ENCODE peak calls at places on chromosomes 7 and 10, in four cellular contexts. One of them, this sample, is unnamed.

GRCh38 chr7:45057853-45058252 is 30.9 kb downstream of the NACAD start:
- DNase-seq in H1: no peak
- DNase-seq in GM12878: no peak
- DNase-seq in K562: no peak
- DNase-seq in this sample: no peak

GRCh38 chr7:129825005-129825553 is 127.7 kb downstream of the UBE2H start:
- DNase-seq in H1: peak
- DNase-seq in GM12878: no peak
- DNase-seq in K562: peak
- DNase-seq in this sample: no peak

GRCh38 chr7:67777119-67777518 is 780.5 kb downstream of the TYW1 start:
- DNase-seq in H1: no peak
- DNase-seq in GM12878: no peak
- DNase-seq in K562: no peak
- DNase-seq in this sample: no peak

GRCh38 chr10:5461201-5461585 is 38.2 kb downstream of the CALML5 start:
- DNase-seq in H1: no peak
- DNase-seq in GM12878: no peak
- DNase-seq in K562: no peak
- DNase-seq in this sample: no peak

GRCh38 chr10:51666476-51666875 is 32.9 kb downstream of the CSTF2T start:
- DNase-seq in H1: no peak
- DNase-seq in GM12878: no peak
- DNase-seq in K562: no peak
- DNase-seq in this sample: no peak

GRCh38 chr7:50399206-50399605 is 50.9 kb downstream of the FIGNL1 start:
- DNase-seq in H1: no peak
- DNase-seq in GM12878: no peak
- DNase-seq in K562: no peak
- DNase-seq in this sample: no peak

GRCh38 chr7:19538036-19538435 is 170.8 kb downstream of the POLR1F start:
- DNase-seq in H1: no peak
- DNase-seq in GM12878: no peak
- DNase-seq in K562: no peak
- DNase-seq in this sample: no peak

GRCh38 chr7:28483112-28483511 is 70.8 kb downstream of the CREB5 start:
- DNase-seq in H1: no peak
- DNase-seq in GM12878: no peak
- DNase-seq in K562: no peak
- DNase-seq in this sample: peak

GRCh38 chr7:145339319-145339718 is 503.5 kb upstream of the TPK1 start:
- DNase-seq in H1: no peak
- DNase-seq in GM12878: no peak
- DNase-seq in K562: no peak
- DNase-seq in this sample: no peak

GRCh38 chr7:157477550-157478212 is 140.9 kb downstream of the DNAJB6 start:
- DNase-seq in H1: peak
- DNase-seq in GM12878: no peak
- DNase-seq in K562: no peak
- DNase-seq in this sample: no peak

GRCh38 chr10:27558612-27559020 is 54.5 kb downstream of the RAB18 start:
- DNase-seq in H1: peak
- DNase-seq in GM12878: no peak
- DNase-seq in K562: peak
- DNase-seq in this sample: peak

GRCh38 chr7:47901542-47901941 is 46.7 kb downstream of the PKD1L1 start:
- DNase-seq in H1: no peak
- DNase-seq in GM12878: no peak
- DNase-seq in K562: no peak
- DNase-seq in this sample: peak

GRCh38 chr7:155788616-155789000 is 23.7 kb downstream of the SHH start:
- DNase-seq in H1: no peak
- DNase-seq in GM12878: no peak
- DNase-seq in K562: no peak
- DNase-seq in this sample: no peak

GRCh38 chr10:71266918-71267442 is 52.1 kb upstream of the SLC29A3 start:
- DNase-seq in H1: no peak
- DNase-seq in GM12878: no peak
- DNase-seq in K562: no peak
- DNase-seq in this sample: peak

GRCh38 chr10:71064413-71065118 is 147.8 kb upstream of the UNC5B start:
- DNase-seq in H1: no peak
- DNase-seq in GM12878: no peak
- DNase-seq in K562: no peak
- DNase-seq in this sample: no peak

GRCh38 chr7:95141755-95142154 is 182.6 kb downstream of the PON1 start:
- DNase-seq in H1: no peak
- DNase-seq in GM12878: no peak
- DNase-seq in K562: no peak
- DNase-seq in this sample: no peak

GRCh38 chr10:132940791-132941465 is 1.4 kb downstream of the CFAP46 start:
- DNase-seq in H1: no peak
- DNase-seq in GM12878: no peak
- DNase-seq in K562: no peak
- DNase-seq in this sample: no peak

GRCh38 chr10:132938472-132939329 is 3.7 kb downstream of the CFAP46 start:
- DNase-seq in H1: peak
- DNase-seq in GM12878: no peak
- DNase-seq in K562: peak
- DNase-seq in this sample: no peak

GRCh38 chr10:132941640-132942051 is 724 bp downstream of the CFAP46 start:
- DNase-seq in H1: no peak
- DNase-seq in GM12878: no peak
- DNase-seq in K562: no peak
- DNase-seq in this sample: no peak

GRCh38 chr10:132939378-132939955 is 2.9 kb downstream of the CFAP46 start:
- DNase-seq in H1: no peak
- DNase-seq in GM12878: no peak
- DNase-seq in K562: no peak
- DNase-seq in this sample: no peak

GRCh38 chr10:132939957-132940790 is 2.2 kb downstream of the CFAP46 start:
- DNase-seq in H1: peak
- DNase-seq in GM12878: no peak
- DNase-seq in K562: peak
- DNase-seq in this sample: peak
- TF ChIP-seq CHD1 in H1: no peak
- TF ChIP-seq CHD1 in GM12878: no peak
- TF ChIP-seq CHD1 in K562: no peak
- TF ChIP-seq CHD1 in this sample: no peak

DNA sequence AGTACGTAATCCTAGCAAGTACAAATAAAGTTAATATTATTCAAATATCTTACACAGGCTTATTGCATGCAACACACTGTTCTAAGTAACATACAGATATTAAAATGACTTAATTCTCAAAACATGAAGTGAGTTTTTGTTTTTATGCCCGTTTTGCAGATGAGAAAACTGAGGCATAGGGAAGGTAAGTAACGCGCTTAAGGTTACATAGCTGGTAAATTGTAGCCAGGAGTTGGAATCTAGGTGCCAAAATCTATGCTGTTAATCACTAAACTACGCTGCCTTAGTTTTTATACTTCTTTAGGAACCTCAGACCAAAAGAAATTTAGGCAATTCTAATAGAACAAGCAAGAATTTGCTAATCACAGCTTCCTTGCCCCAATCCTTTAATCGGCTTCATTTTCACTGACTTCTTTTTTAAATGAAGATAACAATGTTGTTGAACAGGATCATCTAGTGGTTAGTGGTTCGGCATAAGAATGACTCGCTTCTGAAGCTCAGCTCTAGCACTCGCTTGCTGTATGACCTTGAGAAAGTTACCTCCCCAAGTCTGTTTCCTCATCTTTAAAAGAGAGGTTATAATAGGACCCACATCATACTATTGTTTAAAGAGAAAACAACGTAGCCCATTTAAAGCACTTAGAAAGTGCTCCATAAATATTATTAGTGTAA is 1.0 kb upstream of the LRRTM3 start:
- DNase-seq in H1: no peak
- DNase-seq in GM12878: no peak
- DNase-seq in K562: no peak
- DNase-seq in this sample: no peak
- TF ChIP-seq CHD1 in H1: no peak
- TF ChIP-seq CHD1 in GM12878: no peak
- TF ChIP-seq CHD1 in K562: no peak
- TF ChIP-seq CHD1 in this sample: no peak

GRCh38 chr10:60646966-60647796 is 131.1 kb upstream of the CDK1 start:
- DNase-seq in H1: no peak
- DNase-seq in GM12878: peak
- DNase-seq in K562: peak
- DNase-seq in this sample: peak

GRCh38 chr10:60648761-60649160 is 129.5 kb upstream of the CDK1 start:
- DNase-seq in H1: no peak
- DNase-seq in GM12878: no peak
- DNase-seq in K562: no peak
- DNase-seq in this sample: no peak

GRCh38 chr10:60643874-60644273 is 134.4 kb upstream of the CDK1 start:
- DNase-seq in H1: no peak
- DNase-seq in GM12878: no peak
- DNase-seq in K562: no peak
- DNase-seq in this sample: no peak

GRCh38 chr10:60645928-60646433 is 132.3 kb upstream of the CDK1 start:
- DNase-seq in H1: no peak
- DNase-seq in GM12878: no peak
- DNase-seq in K562: no peak
- DNase-seq in this sample: no peak

GRCh38 chr10:60644436-60645130 is 133.7 kb upstream of the CDK1 start:
- DNase-seq in H1: no peak
- DNase-seq in GM12878: no peak
- DNase-seq in K562: no peak
- DNase-seq in this sample: no peak
- TF ChIP-seq CHD1 in H1: no peak
- TF ChIP-seq CHD1 in GM12878: no peak
- TF ChIP-seq CHD1 in K562: no peak
- TF ChIP-seq CHD1 in this sample: no peak

GRCh38 chr7:137669706-137670105 is 177.1 kb downstream of the DGKI start:
- DNase-seq in H1: no peak
- DNase-seq in GM12878: no peak
- DNase-seq in K562: no peak
- DNase-seq in this sample: peak

GRCh38 chr7:137674064-137674463 is 172.7 kb downstream of the DGKI start:
- DNase-seq in H1: no peak
- DNase-seq in GM12878: no peak
- DNase-seq in K562: no peak
- DNase-seq in this sample: no peak

GRCh38 chr7:137671920-137672319 is 174.9 kb downstream of the DGKI start:
- DNase-seq in H1: no peak
- DNase-seq in GM12878: no peak
- DNase-seq in K562: no peak
- DNase-seq in this sample: no peak

GRCh38 chr7:137670521-137671064 is 176.2 kb downstream of the DGKI start:
- DNase-seq in H1: no peak
- DNase-seq in GM12878: peak
- DNase-seq in K562: no peak
- DNase-seq in this sample: peak

DNA sequence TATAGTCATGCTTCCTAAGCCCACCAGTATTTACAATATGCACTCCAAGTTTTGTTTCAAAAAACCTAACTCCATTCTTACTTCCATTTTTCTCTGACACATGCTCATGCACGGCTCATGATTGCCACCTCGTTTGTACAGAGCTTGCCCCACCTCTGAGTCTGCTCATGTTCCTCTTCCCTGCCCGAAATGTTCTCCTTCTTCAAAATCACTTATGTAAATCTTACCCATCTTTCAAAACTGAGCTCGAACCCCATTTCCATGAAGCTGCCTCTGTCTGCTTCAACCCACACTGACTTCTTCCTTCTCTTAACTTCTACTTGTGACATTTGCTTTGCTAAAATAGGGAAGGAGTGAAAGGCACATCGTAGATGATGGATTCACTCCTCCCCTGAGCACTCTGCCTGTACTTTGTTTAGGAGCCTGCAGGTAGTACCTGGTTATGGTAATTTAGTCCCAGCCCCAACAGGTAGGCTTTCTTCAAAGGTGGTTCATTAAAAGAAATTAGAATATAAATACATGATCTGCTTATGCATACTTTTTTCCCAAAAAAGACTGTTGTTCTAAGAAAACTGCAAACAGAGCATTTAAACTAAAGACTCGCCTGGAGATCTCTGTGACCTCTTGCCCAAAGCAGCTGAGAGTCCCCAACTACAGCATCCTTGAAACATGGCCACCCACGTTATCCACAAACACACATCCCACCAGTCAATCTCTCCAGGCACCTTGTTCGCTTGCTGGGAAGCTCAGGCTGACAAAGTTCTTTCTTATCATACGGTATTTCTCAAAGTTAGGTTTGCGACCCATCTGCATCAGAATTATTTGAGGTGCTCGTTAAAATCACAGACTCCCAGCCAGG is 172.0 kb downstream of the DGKI start:
- DNase-seq in H1: no peak
- DNase-seq in GM12878: no peak
- DNase-seq in K562: no peak
- DNase-seq in this sample: no peak
- TF ChIP-seq CHD1 in H1: no peak
- TF ChIP-seq CHD1 in GM12878: no peak
- TF ChIP-seq CHD1 in K562: no peak
- TF ChIP-seq CHD1 in this sample: no peak

GRCh38 chr7:138666385-138666784 is 34.8 kb downstream of the SVOPL start:
- DNase-seq in H1: no peak
- DNase-seq in GM12878: no peak
- DNase-seq in K562: no peak
- DNase-seq in this sample: no peak
- TF ChIP-seq CHD1 in H1: no peak
- TF ChIP-seq CHD1 in GM12878: no peak
- TF ChIP-seq CHD1 in K562: no peak
- TF ChIP-seq CHD1 in this sample: no peak

This sample was measured in IMR-90.